ENCODE peak calls at places on chromosomes 16 and 17, in six cellular contexts. One of them, this sample, is unnamed.

GRCh38 chr16:38941-39892 is 14.2 kb downstream of the POLR3K start:
- DNase-seq in stomach: peak; percentile 73
- DNase-seq in OCI-LY7: peak; percentile 86
- DNase-seq in HFF-Myc: no peak
- DNase-seq in CD8-positive, alpha-beta T cell: peak; percentile 24
- DNase-seq in GM13977: peak; percentile 86
- DNase-seq in this sample: no peak

GRCh38 chr17:7414837-7415236 is 5.3 kb upstream of the SPEM1 start:
- DNase-seq in GM13977: no peak
- DNase-seq in HFF-Myc: no peak
- DNase-seq in CD8-positive, alpha-beta T cell: no peak
- DNase-seq in OCI-LY7: no peak
- DNase-seq in stomach: no peak
- DNase-seq in this sample: no peak

GRCh38 chr17:64732336-64733006 is 70.4 kb upstream of the SMURF2 start:
- DNase-seq in CD8-positive, alpha-beta T cell: no peak
- DNase-seq in stomach: no peak
- DNase-seq in GM13977: no peak
- DNase-seq in OCI-LY7: no peak
- DNase-seq in HFF-Myc: peak; percentile 82
- DNase-seq in this sample: no peak

GRCh38 chr16:64823676-64824075 is 298.2 kb downstream of the CDH11 start:
- DNase-seq in HFF-Myc: no peak
- DNase-seq in CD8-positive, alpha-beta T cell: no peak
- DNase-seq in OCI-LY7: no peak
- DNase-seq in GM13977: no peak
- DNase-seq in stomach: no peak
- DNase-seq in this sample: no peak

GRCh38 chr16:50818380-50818779 is 76.5 kb downstream of the CYLD start:
- DNase-seq in GM13977: no peak
- DNase-seq in CD8-positive, alpha-beta T cell: no peak
- DNase-seq in stomach: no peak
- DNase-seq in OCI-LY7: no peak
- DNase-seq in HFF-Myc: no peak
- DNase-seq in this sample: no peak

GRCh38 chr17:13601776-13602551 is at the start of gene HS3ST3A1:
- DNase-seq in OCI-LY7: no peak
- DNase-seq in HFF-Myc: peak; percentile 67
- DNase-seq in CD8-positive, alpha-beta T cell: no peak
- DNase-seq in GM13977: no peak
- DNase-seq in stomach: no peak
- DNase-seq in this sample: peak; percentile 92

GRCh38 chr16:85936761-85937343 is 37.9 kb downstream of the IRF8 start:
- DNase-seq in GM13977: no peak
- DNase-seq in OCI-LY7: no peak
- DNase-seq in stomach: no peak
- DNase-seq in HFF-Myc: peak; percentile 15
- DNase-seq in CD8-positive, alpha-beta T cell: no peak
- DNase-seq in this sample: no peak

GRCh38 chr17:5282639-5283217 is 644 bp downstream of the RABEP1 start:
- DNase-seq in HFF-Myc: no peak
- DNase-seq in GM13977: no peak
- DNase-seq in CD8-positive, alpha-beta T cell: no peak
- DNase-seq in OCI-LY7: peak; percentile 35
- DNase-seq in stomach: no peak
- DNase-seq in this sample: no peak

GRCh38 chr17:65978881-65979280 is 213.1 kb downstream of the CEP112 start:
- DNase-seq in stomach: no peak
- DNase-seq in GM13977: no peak
- DNase-seq in CD8-positive, alpha-beta T cell: no peak
- DNase-seq in HFF-Myc: peak; percentile 55
- DNase-seq in OCI-LY7: no peak
- DNase-seq in this sample: no peak

GRCh38 chr17:4959261-4959965 is 8.2 kb downstream of the SPAG7 start:
- DNase-seq in CD8-positive, alpha-beta T cell: no peak
- DNase-seq in GM13977: no peak
- DNase-seq in stomach: no peak
- DNase-seq in OCI-LY7: no peak
- DNase-seq in HFF-Myc: no peak
- DNase-seq in this sample: no peak

GRCh38 chr17:79851461-79851817 is 12.2 kb upstream of the CBX4 start:
- DNase-seq in stomach: peak; percentile 81
- DNase-seq in GM13977: no peak
- DNase-seq in HFF-Myc: no peak
- DNase-seq in CD8-positive, alpha-beta T cell: no peak
- DNase-seq in OCI-LY7: no peak
- DNase-seq in this sample: no peak

GRCh38 chr16:17241264-17241835 is 229.4 kb downstream of the XYLT1 start:
- DNase-seq in GM13977: no peak
- DNase-seq in stomach: no peak
- DNase-seq in CD8-positive, alpha-beta T cell: no peak
- DNase-seq in OCI-LY7: no peak
- DNase-seq in HFF-Myc: no peak
- DNase-seq in this sample: no peak

GRCh38 chr17:17736205-17737183 is 55.2 kb downstream of the RAI1 start:
- DNase-seq in stomach: peak; percentile 39
- DNase-seq in HFF-Myc: no peak
- DNase-seq in CD8-positive, alpha-beta T cell: no peak
- DNase-seq in GM13977: no peak
- DNase-seq in OCI-LY7: no peak
- DNase-seq in this sample: no peak

GRCh38 chr17:59837362-59838195 is 55.2 kb downstream of the TUBD1 start:
- DNase-seq in OCI-LY7: peak; percentile 91
- DNase-seq in stomach: peak; percentile 86
- DNase-seq in HFF-Myc: peak; percentile 98
- DNase-seq in GM13977: peak; percentile 62
- DNase-seq in CD8-positive, alpha-beta T cell: no peak
- DNase-seq in this sample: peak; percentile 87

GRCh38 chr16:4572715-4573114 is 16.6 kb downstream of the C16orf96 start:
- DNase-seq in OCI-LY7: no peak
- DNase-seq in HFF-Myc: no peak
- DNase-seq in CD8-positive, alpha-beta T cell: no peak
- DNase-seq in GM13977: no peak
- DNase-seq in stomach: no peak
- DNase-seq in this sample: no peak

GRCh38 chr17:57677858-57678257 is 67.2 kb downstream of the CCDC182 start:
- DNase-seq in stomach: no peak
- DNase-seq in GM13977: peak; percentile 4
- DNase-seq in OCI-LY7: no peak
- DNase-seq in CD8-positive, alpha-beta T cell: no peak
- DNase-seq in HFF-Myc: no peak
- DNase-seq in this sample: peak; percentile 36

GRCh38 chr17:55005520-55005919 is 37.0 kb downstream of the STXBP4 start:
- DNase-seq in OCI-LY7: peak; percentile 40
- DNase-seq in GM13977: peak; percentile 3
- DNase-seq in CD8-positive, alpha-beta T cell: no peak
- DNase-seq in stomach: no peak
- DNase-seq in HFF-Myc: peak; percentile 14
- DNase-seq in this sample: no peak

GRCh38 chr17:61579961-61580360 is 11.1 kb downstream of the NACA2 start:
- DNase-seq in OCI-LY7: no peak
- DNase-seq in HFF-Myc: no peak
- DNase-seq in CD8-positive, alpha-beta T cell: no peak
- DNase-seq in stomach: no peak
- DNase-seq in GM13977: no peak
- DNase-seq in this sample: no peak

GRCh38 chr16:19959736-19960135 is 75.1 kb upstream of the GPRC5B start:
- DNase-seq in OCI-LY7: no peak
- DNase-seq in CD8-positive, alpha-beta T cell: no peak
- DNase-seq in stomach: no peak
- DNase-seq in HFF-Myc: no peak
- DNase-seq in GM13977: no peak
- DNase-seq in this sample: peak; percentile 15

GRCh38 chr16:25014500-25015147 is 545 bp downstream of the ARHGAP17 start:
- DNase-seq in stomach: peak; percentile 45
- DNase-seq in HFF-Myc: no peak
- DNase-seq in CD8-positive, alpha-beta T cell: no peak
- DNase-seq in OCI-LY7: peak; percentile 42
- DNase-seq in GM13977: no peak
- DNase-seq in this sample: no peak

GRCh38 chr17:80720624-80721577 is 176.3 kb downstream of the RPTOR start:
- DNase-seq in OCI-LY7: peak; percentile 91
- DNase-seq in stomach: peak; percentile 37
- DNase-seq in CD8-positive, alpha-beta T cell: peak; percentile 8
- DNase-seq in HFF-Myc: no peak
- DNase-seq in GM13977: no peak
- DNase-seq in this sample: no peak

GRCh38 chr16:88896238-88897065 is 30.0 kb upstream of the PABPN1L start:
- DNase-seq in HFF-Myc: no peak
- DNase-seq in CD8-positive, alpha-beta T cell: no peak
- DNase-seq in stomach: no peak
- DNase-seq in OCI-LY7: no peak
- DNase-seq in GM13977: no peak
- DNase-seq in this sample: no peak

DNA sequence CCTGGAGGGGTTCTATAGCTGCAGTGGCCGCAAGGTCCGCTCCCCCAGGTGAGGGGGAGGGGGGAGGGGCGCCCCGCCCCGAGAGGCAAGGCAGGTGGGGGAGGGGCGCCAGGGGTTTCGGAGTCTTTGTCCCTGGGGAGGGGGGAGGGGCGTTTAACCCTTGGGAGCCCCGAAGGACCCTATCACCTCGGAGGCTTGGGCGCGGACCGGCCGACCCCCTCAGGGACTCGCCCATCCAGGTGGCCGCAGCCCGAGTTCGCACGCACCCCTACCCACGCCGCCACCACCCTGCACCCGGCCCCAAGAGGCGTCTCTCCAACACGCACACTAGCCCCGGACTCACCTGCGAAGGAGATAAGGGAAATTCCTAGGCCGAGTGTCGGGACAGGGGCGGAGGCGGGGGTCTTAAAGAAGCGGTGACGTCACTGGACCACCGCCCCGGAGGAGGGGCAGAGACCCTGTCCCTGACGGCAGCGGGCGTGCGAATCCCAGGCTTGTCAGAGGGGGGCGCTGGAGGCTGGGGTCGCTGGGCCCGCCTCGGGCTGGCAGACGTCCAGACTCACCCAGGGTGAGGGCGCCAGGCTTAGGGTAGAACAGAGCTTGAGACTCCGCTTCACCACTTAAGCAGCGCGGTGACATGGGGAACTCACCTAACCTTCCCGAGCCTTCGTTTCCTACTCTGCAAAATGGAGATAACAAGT is at the start of gene CLDN6:
- DNase-seq in HFF-Myc: no peak
- DNase-seq in OCI-LY7: peak; percentile 15
- DNase-seq in GM13977: peak; percentile 68
- DNase-seq in stomach: no peak
- DNase-seq in CD8-positive, alpha-beta T cell: no peak
- DNase-seq in this sample: no peak
- TF ChIP-seq CTCF in HFF-Myc: peak; percentile 22
- TF ChIP-seq CTCF in OCI-LY7: peak; percentile 65
- TF ChIP-seq CTCF in GM13977: peak; percentile 47
- TF ChIP-seq CTCF in stomach: no peak
- TF ChIP-seq CTCF in CD8-positive, alpha-beta T cell: no peak
- TF ChIP-seq CTCF in this sample: peak; percentile 48

GRCh38 chr17:81833160-81833920 is at the start of gene MCRIP1:
- DNase-seq in HFF-Myc: peak; percentile 60
- DNase-seq in stomach: peak; percentile 98
- DNase-seq in GM13977: peak; percentile 100
- DNase-seq in CD8-positive, alpha-beta T cell: peak; percentile 80
- DNase-seq in OCI-LY7: peak; percentile 98
- DNase-seq in this sample: peak; percentile 99

GRCh38 chr17:81833921-81834830 is 674 bp downstream of the PPP1R27 start:
- DNase-seq in HFF-Myc: no peak
- DNase-seq in GM13977: no peak
- DNase-seq in CD8-positive, alpha-beta T cell: no peak
- DNase-seq in OCI-LY7: no peak
- DNase-seq in stomach: no peak
- DNase-seq in this sample: peak; percentile 83

GRCh38 chr17:81831563-81831956 is 1.5 kb downstream of the MCRIP1 start:
- DNase-seq in OCI-LY7: peak; percentile 22
- DNase-seq in HFF-Myc: no peak
- DNase-seq in stomach: no peak
- DNase-seq in GM13977: no peak
- DNase-seq in CD8-positive, alpha-beta T cell: no peak
- DNase-seq in this sample: no peak

GRCh38 chr17:81832608-81833159 is 407 bp downstream of the MCRIP1 start:
- DNase-seq in stomach: no peak
- DNase-seq in GM13977: peak; percentile 66
- DNase-seq in OCI-LY7: peak; percentile 55
- DNase-seq in HFF-Myc: no peak
- DNase-seq in CD8-positive, alpha-beta T cell: no peak
- DNase-seq in this sample: no peak

DNA sequence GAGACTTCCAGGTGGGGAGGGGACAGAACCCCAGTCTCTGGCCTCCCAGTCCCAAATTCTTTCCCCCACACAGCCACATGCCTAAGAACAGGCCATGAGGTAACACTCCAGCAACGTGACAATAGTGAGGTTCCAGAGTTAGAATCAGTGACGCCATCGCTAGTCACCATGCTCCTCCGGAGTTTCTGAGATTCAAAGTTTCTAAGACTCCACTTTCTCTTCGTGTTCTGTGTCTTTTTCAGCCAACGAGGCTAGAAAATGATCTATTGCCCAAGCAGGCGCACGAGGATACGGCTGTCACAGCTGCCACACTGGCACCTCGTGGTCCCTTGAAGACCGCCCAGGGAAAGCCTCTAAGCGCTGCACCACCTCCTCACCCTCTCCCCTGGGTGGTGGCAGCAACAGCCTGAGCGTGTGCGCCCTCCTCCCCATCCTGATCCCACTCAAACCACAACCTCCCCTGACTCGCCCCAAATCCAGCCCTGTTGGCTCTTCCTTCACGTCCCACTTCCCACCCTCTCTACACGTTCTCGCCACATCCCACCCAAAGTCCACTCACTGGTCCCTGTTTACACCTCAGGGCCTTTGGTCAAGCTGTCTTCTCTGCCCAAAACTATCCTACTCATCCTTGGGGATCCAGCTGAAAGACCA is 1.0 kb downstream of the MCRIP1 start:
- DNase-seq in CD8-positive, alpha-beta T cell: peak; percentile 20
- DNase-seq in GM13977: no peak
- DNase-seq in HFF-Myc: no peak
- DNase-seq in OCI-LY7: peak; percentile 77
- DNase-seq in stomach: no peak
- DNase-seq in this sample: no peak
- TF ChIP-seq CTCF in CD8-positive, alpha-beta T cell: no peak
- TF ChIP-seq CTCF in GM13977: no peak
- TF ChIP-seq CTCF in HFF-Myc: no peak
- TF ChIP-seq CTCF in OCI-LY7: peak; percentile 33
- TF ChIP-seq CTCF in stomach: no peak
- TF ChIP-seq CTCF in this sample: no peak

GRCh38 chr16:2270070-2270462 is 2.1 kb upstream of the RNPS1 start:
- DNase-seq in stomach: no peak
- DNase-seq in OCI-LY7: no peak
- DNase-seq in CD8-positive, alpha-beta T cell: no peak
- DNase-seq in GM13977: no peak
- DNase-seq in HFF-Myc: no peak
- DNase-seq in this sample: no peak
- TF ChIP-seq CTCF in stomach: no peak
- TF ChIP-seq CTCF in OCI-LY7: peak; percentile 28
- TF ChIP-seq CTCF in CD8-positive, alpha-beta T cell: no peak
- TF ChIP-seq CTCF in GM13977: no peak
- TF ChIP-seq CTCF in HFF-Myc: no peak
- TF ChIP-seq CTCF in this sample: no peak

DNA sequence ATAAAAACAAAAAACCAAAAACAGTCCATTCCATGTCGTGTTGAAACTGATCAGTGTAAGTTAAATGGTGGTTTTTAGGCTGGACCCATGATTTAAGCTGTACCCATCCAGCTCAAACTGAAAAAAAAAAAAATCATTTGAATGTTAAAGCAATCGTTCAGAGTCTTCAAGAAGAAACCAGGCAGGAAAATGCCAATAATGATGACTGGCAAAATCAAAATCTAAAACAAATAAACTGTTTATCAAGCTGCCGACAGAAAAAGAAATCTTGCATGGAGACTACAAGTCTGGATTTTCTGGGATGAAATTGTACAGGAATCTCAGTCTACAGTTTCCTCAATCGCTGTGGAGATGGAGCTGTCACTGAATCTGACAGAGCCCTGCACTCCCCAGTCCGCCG is 40.7 kb downstream of the SOST start:
- DNase-seq in stomach: no peak
- DNase-seq in GM13977: no peak
- DNase-seq in CD8-positive, alpha-beta T cell: no peak
- DNase-seq in HFF-Myc: no peak
- DNase-seq in OCI-LY7: no peak
- DNase-seq in this sample: no peak
- TF ChIP-seq CTCF in stomach: no peak
- TF ChIP-seq CTCF in GM13977: no peak
- TF ChIP-seq CTCF in CD8-positive, alpha-beta T cell: no peak
- TF ChIP-seq CTCF in HFF-Myc: no peak
- TF ChIP-seq CTCF in OCI-LY7: no peak
- TF ChIP-seq CTCF in this sample: no peak

This sample was measured in osteocyte.